ENCODE peak calls at places on chromosomes 3 and 15, in four cellular contexts. Y, Q, I and V are unnamed samples.
A peak's percentile ranks its signal among the peaks of the same experiment; 100 is the strongest.

GRCh38 chr3:184339016-184339415 is 1.6 kb downstream of the FAM131A start:
- DNase-seq in Y (no peak), Q (no peak), I (no peak), V (peak; percentile 15)

GRCh38 chr15:27449940-27450339 is 479.0 kb downstream of the GABRG3 start:
- DNase-seq in Y (no peak), Q (no peak), I (no peak), V (peak; percentile 18)

GRCh38 chr15:97959738-97960363 is 652 bp upstream of the ARRDC4 start:
- DNase-seq in Y (no peak), Q (peak; percentile 45), I (peak; percentile 100), V (no peak)

GRCh38 chr3:192444096-192444790 is 283.1 kb downstream of the FGF12 start:
- DNase-seq in Y (peak; percentile 30), Q (peak; percentile 42), I (peak; percentile 34), V (peak; percentile 42)

GRCh38 chr3:190424478-190425439 is 24.9 kb downstream of the TMEM207 start:
- DNase-seq in Y (peak; percentile 24), Q (peak; percentile 41), I (peak; percentile 41), V (peak; percentile 28)

GRCh38 chr3:194874783-194875182 is 189.1 kb downstream of the FAM43A start:
- DNase-seq in Y (no peak), Q (no peak), I (no peak), V (no peak)

GRCh38 chr15:95557226-95558046 is 773.1 kb upstream of the NR2F2 start:
- DNase-seq in Y (no peak), Q (no peak), I (no peak), V (peak; percentile 54)

GRCh38 chr3:168341192-168341816 is 245.6 kb upstream of the GOLIM4 start:
- DNase-seq in Y (no peak), Q (no peak), I (no peak), V (no peak)

GRCh38 chr3:57006048-57006709 is 54.3 kb upstream of the SPATA12 start:
- DNase-seq in Y (no peak), Q (no peak), I (no peak), V (peak; percentile 52)

GRCh38 chr3:45509038-45509767 is 85.3 kb upstream of the LIMD1 start:
- DNase-seq in Y (no peak), Q (no peak), I (no peak), V (no peak)

GRCh38 chr3:183085634-183086390 is 13.5 kb downstream of the MCCC1 start:
- DNase-seq in Y (no peak), Q (peak; percentile 29), I (no peak), V (no peak)

GRCh38 chr3:95905182-95905581 is 909.2 kb upstream of the EPHA6 start:
- DNase-seq in Y (no peak), Q (no peak), I (no peak), V (no peak)

GRCh38 chr15:67135494-67135893 is 70.1 kb downstream of the SMAD3 start:
- DNase-seq in Y (no peak), Q (peak; percentile 59), I (no peak), V (no peak)

GRCh38 chr3:197752107-197752506 is 2.4 kb downstream of the FYTTD1 start:
- DNase-seq in Y (no peak), Q (no peak), I (no peak), V (no peak)

GRCh38 chr3:122668930-122669730 is 11.5 kb upstream of the PARP14 start:
- DNase-seq in Y (no peak), Q (peak; percentile 24), I (no peak), V (no peak)

GRCh38 chr15:56342653-56343052 is 22.6 kb upstream of the TEX9 start:
- DNase-seq in Y (no peak), Q (no peak), I (no peak), V (no peak)

GRCh38 chr3:146184616-146185015 is 23.6 kb upstream of the PLOD2 start:
- DNase-seq in Y (no peak), Q (peak; percentile 43), I (no peak), V (peak; percentile 57)

GRCh38 chr3:89314454-89314853 is 207.0 kb downstream of the EPHA3 start:
- DNase-seq in Y (no peak), Q (no peak), I (no peak), V (no peak)

GRCh38 chr15:52206446-52206845 is 15.3 kb upstream of the GNB5 start:
- DNase-seq in Y (no peak), Q (no peak), I (no peak), V (no peak)

GRCh38 chr15:72474466-72474911 is 359 bp downstream of the ARIH1 start:
- DNase-seq in Y (no peak), Q (no peak), I (no peak), V (no peak)

GRCh38 chr15:48459571-48460461 is 128.6 kb downstream of the DUT start:
- DNase-seq in Y (no peak), Q (no peak), I (no peak), V (no peak)

GRCh38 chr3:140708815-140709214 is 31.0 kb downstream of the TRIM42 start:
- DNase-seq in Y (no peak), Q (no peak), I (no peak), V (no peak)

GRCh38 chr3:45568848-45569247 is 25.7 kb upstream of the LIMD1 start:
- DNase-seq in Y (no peak), Q (no peak), I (no peak), V (no peak)

GRCh38 chr3:49021813-49022720 is at the start of gene NDUFAF3:
- DNase-seq in Y (peak; percentile 93), Q (peak; percentile 95), I (peak; percentile 94), V (peak; percentile 87)

GRCh38 chr3:41688595-41689380 is 273.1 kb downstream of the ULK4 start:
- DNase-seq in Y (no peak), Q (no peak), I (no peak), V (peak; percentile 48)

GRCh38 chr3:180320631-180321030 is 281.3 kb upstream of the TTC14 start:
- DNase-seq in Y (no peak), Q (no peak), I (no peak), V (no peak)

GRCh38 chr3:38264307-38264706 is 1.3 kb upstream of the SLC22A13 start:
- DNase-seq in Y (no peak), Q (no peak), I (no peak), V (no peak)

GRCh38 chr3:136750209-136750921 is 1.8 kb downstream of the STAG1 start:
- DNase-seq in Y (no peak), Q (no peak), I (peak; percentile 24), V (no peak)

GRCh38 chr3:106247902-106248684 is 379.3 kb upstream of the CBLB start:
- DNase-seq in Y (no peak), Q (no peak), I (no peak), V (no peak)

GRCh38 chr15:43241100-43241499 is 20.3 kb upstream of the EPB42 start:
- DNase-seq in Y (no peak), Q (no peak), I (no peak), V (no peak)

GRCh38 chr15:99580061-99580460 is 14.3 kb downstream of the MEF2A start:
- DNase-seq in Y (no peak), Q (no peak), I (no peak), V (no peak)

GRCh38 chr15:43749690-43750345 is 3.6 kb downstream of the PDIA3 start:
- DNase-seq in Y (peak; percentile 49), Q (no peak), I (no peak), V (no peak)

GRCh38 chr15:40323953-40324937 is 753 bp downstream of the INAFM2 start:
- DNase-seq in Y (peak; percentile 80), Q (no peak), I (peak; percentile 62), V (no peak)